ENCODE peak calls at places on chromosomes 4 and X, in nine cellular contexts. S is neural progenitor cell, J is IMR-90, B is GM12878, K is mammary epithelial cell, P is H9, A is keratinocyte, Y is GM23248, Z is mesendoderm. U is an unnamed sample.

GRCh38 chr4:183326853-183327252 is 4.6 kb upstream of the CLDN24 start:
- DNase-seq in J (peak; percentile 40), Z (no peak), B (no peak), K (peak; percentile 6), S (no peak), Y (peak; percentile 56), P (no peak), A (no peak), U (no peak)

GRCh38 chrX:119389214-119389613 is 9.9 kb upstream of the SLC25A43 start:
- DNase-seq in J (no peak), Z (no peak), A (no peak), Y (no peak), P (no peak), B (no peak), S (no peak), K (no peak), U (no peak)

GRCh38 chr4:104616401-104616820 is 121.7 kb upstream of the CXXC4 start:
- DNase-seq in P (no peak), A (no peak), Y (no peak), B (no peak), K (no peak), Z (no peak), S (no peak), J (no peak), U (no peak)

GRCh38 chrX:17007134-17007768 is 60.8 kb downstream of the REPS2 start:
- DNase-seq in K (peak; percentile 6), P (peak; percentile 42), B (no peak), A (no peak), J (no peak), Y (peak; percentile 31), S (peak; percentile 41), Z (peak; percentile 76), U (no peak)

GRCh38 chrX:27882695-27883094 is 74.9 kb downstream of the MAGEB10 start:
- DNase-seq in Z (no peak), S (no peak), B (no peak), K (no peak), J (no peak), A (no peak), Y (no peak), P (no peak), U (no peak)

GRCh38 chrX:46770817-46771163 is 11.9 kb upstream of the SLC9A7 start:
- DNase-seq in S (no peak), J (peak; percentile 90), A (no peak), K (peak; percentile 88), P (no peak), Y (peak; percentile 91), B (no peak), Z (peak; percentile 88), U (peak; percentile 91)

GRCh38 chr4:52743444-52744019 is 7.7 kb downstream of the ERVMER34-1 start:
- DNase-seq in Y (no peak), Z (peak; percentile 57), K (no peak), B (no peak), S (no peak), P (no peak), A (no peak), J (no peak), U (no peak)

GRCh38 chr4:183364025-183364424 is 41.8 kb upstream of the CLDN24 start:
- DNase-seq in B (no peak), K (no peak), P (peak; percentile 56), S (no peak), Y (no peak), A (no peak), J (no peak), Z (peak; percentile 67), U (no peak)

GRCh38 chrX:2898861-2899512 is 30.2 kb downstream of the ARSD start:
- DNase-seq in J (no peak), Y (no peak), P (no peak), A (no peak), Z (no peak), K (peak; percentile 19), B (no peak), S (no peak), U (no peak)

GRCh38 chr4:173486714-173487392 is 43.2 kb downstream of the HAND2 start:
- DNase-seq in A (no peak), B (no peak), Y (no peak), P (no peak), S (no peak), K (no peak), Z (peak; percentile 65), J (no peak), U (peak; percentile 55)

GRCh38 chr4:105147226-105148151 is 813 bp downstream of the TET2 start:
- DNase-seq in J (peak; percentile 44), S (peak; percentile 58), A (no peak), B (no peak), P (peak; percentile 69), K (peak; percentile 49), Z (peak; percentile 64), Y (peak; percentile 59), U (peak; percentile 42)

GRCh38 chrX:47247999-47248320 is 15.2 kb downstream of the USP11 start:
- DNase-seq in A (no peak), J (no peak), Z (no peak), K (no peak), P (no peak), S (no peak), B (no peak), Y (no peak), U (no peak)

GRCh38 chrX:37380920-37381319 is 31.8 kb downstream of the PRRG1 start:
- DNase-seq in Z (no peak), B (no peak), Y (peak; percentile 37), J (peak; percentile 82), S (no peak), A (no peak), P (no peak), K (peak; percentile 77), U (peak; percentile 83)

GRCh38 chr4:8158710-8159521 is at the start of gene ABLIM2:
- DNase-seq in Z (peak; percentile 98), S (peak; percentile 99), Y (peak; percentile 98), A (peak; percentile 89), K (peak; percentile 92), B (peak; percentile 87), P (peak; percentile 98), J (peak; percentile 96), U (peak; percentile 87)
- H3K9ac ChIP-seq in Z (peak within 1 kb of the TSS; percentile 73), S (no peak within 1 kb of the TSS), Y (peak within 1 kb of the TSS; percentile 68), A (peak within 1 kb of the TSS; percentile 66), K (peak within 1 kb of the TSS; percentile 51), B (peak within 1 kb of the TSS; percentile 68), P (no peak within 1 kb of the TSS), J (peak within 1 kb of the TSS; percentile 80), U (peak within 1 kb of the TSS; percentile 76)

GRCh38 chrX:630007-630921 is at the start of gene SHOX:
- DNase-seq in Z (no peak), Y (no peak), P (peak; percentile 49), B (no peak), A (no peak), K (no peak), S (peak; percentile 44), J (no peak), U (no peak)

GRCh38 chrX:627510-627964 is 3.1 kb upstream of the SHOX start:
- DNase-seq in Y (no peak), Z (no peak), K (no peak), J (no peak), S (peak; percentile 56), P (peak; percentile 35), B (no peak), A (no peak), U (no peak)

GRCh38 chrX:626745-627509 is 3.7 kb upstream of the SHOX start:
- DNase-seq in P (no peak), J (no peak), Y (no peak), B (no peak), K (no peak), A (no peak), S (peak; percentile 50), Z (peak; percentile 38), U (no peak)

GRCh38 chrX:629230-630006 is 1.2 kb upstream of the SHOX start:
- DNase-seq in Y (no peak), P (no peak), Z (no peak), B (no peak), J (no peak), A (no peak), S (peak; percentile 37), K (no peak), U (no peak)

GRCh38 chrX:627995-628394 is 2.6 kb upstream of the SHOX start:
- DNase-seq in Y (no peak), Z (no peak), A (no peak), J (no peak), S (no peak), B (no peak), K (no peak), P (no peak), U (no peak)
- H3K4me2 ChIP-seq in Y (no peak overlapping the region), Z (no peak overlapping the region), A (no peak overlapping the region), J (no peak overlapping the region), S (peak overlapping the region; percentile 25), B (no peak overlapping the region), K (no peak overlapping the region), P (no peak overlapping the region), U (no peak overlapping the region)

GRCh38 chr4:2796261-2797187 is 3.6 kb downstream of the SH3BP2 start:
- DNase-seq in Y (peak; percentile 81), Z (no peak), P (no peak), S (peak; percentile 31), J (peak; percentile 52), A (peak; percentile 69), B (no peak), K (peak; percentile 31), U (peak; percentile 46)
- H3K4me1 ChIP-seq in Y (peaks cover 42% of the 10 kb centered on the region), Z (peaks cover 2% of the 10 kb centered on the region), P (no peaks in the 10 kb centered on the region), S (peaks cover 13% of the 10 kb centered on the region), J (peaks cover 57% of the 10 kb centered on the region), A (peaks cover 74% of the 10 kb centered on the region), B (peaks cover 57% of the 10 kb centered on the region), K (peaks cover 36% of the 10 kb centered on the region), U (peaks cover 49% of the 10 kb centered on the region)

GRCh38 chrX:9846631-9847030 is 60.4 kb downstream of the SHROOM2 start:
- DNase-seq in B (no peak), J (no peak), P (no peak), Z (no peak), A (no peak), K (no peak), Y (peak; percentile 5), S (no peak), U (peak; percentile 12)
- H3K9ac ChIP-seq in B (no peak overlapping the region), J (no peak overlapping the region), P (no peak overlapping the region), Z (no peak overlapping the region), A (no peak overlapping the region), K (no peak overlapping the region), Y (peak overlapping the region; percentile 33), S (no peak overlapping the region), U (peak overlapping the region; percentile 60)

GRCh38 chr4:94591289-94591688 is 139.5 kb downstream of the PDLIM5 start:
- DNase-seq in Y (no peak), A (no peak), J (no peak), K (no peak), B (no peak), Z (no peak), P (no peak), S (no peak), U (no peak)
- H3K4me2 ChIP-seq in Y (no peak overlapping the region), A (no peak overlapping the region), J (no peak overlapping the region), K (no peak overlapping the region), B (no peak overlapping the region), Z (no peak overlapping the region), P (no peak overlapping the region), S (no peak overlapping the region), U (no peak overlapping the region)